ENCODE peak calls at places on chromosomes 3 and 15, in six cellular contexts. M is left ventricle myocardium inferior, F is B cell, D is upper lobe of left lung, B is HFF-Myc, I is AG04450. C is an unnamed sample.

GRCh38 chr15:26870346-26870745 is 3.5 kb downstream of the GABRA5 start:
- DNase-seq in B (no peak), M (no peak), D (no peak), I (no peak), F (no peak), C (no peak)

GRCh38 chr3:126052196-126053058 is 31.5 kb downstream of the SLC41A3 start:
- DNase-seq in D (no peak), B (no peak), I (no peak), M (no peak), F (no peak), C (no peak)

GRCh38 chr15:27082019-27082418 is 111.0 kb downstream of the GABRG3 start:
- DNase-seq in D (no peak), B (no peak), F (no peak), I (no peak), M (no peak), C (no peak)

GRCh38 chr15:68375191-68375631 is 56.8 kb downstream of the ITGA11 start:
- DNase-seq in F (no peak), M (no peak), D (no peak), I (no peak), B (no peak), C (no peak)

GRCh38 chr15:63165166-63165859 is 8.0 kb upstream of the RPS27L start:
- DNase-seq in D (no peak), F (no peak), I (no peak), B (no peak), M (no peak), C (no peak)

GRCh38 chr3:126961791-126962461 is 21.0 kb upstream of the PLXNA1 start:
- DNase-seq in I (no peak), B (no peak), D (no peak), F (no peak), M (peak; percentile 60), C (no peak)

GRCh38 chr15:96703087-96703486 is 372.6 kb downstream of the NR2F2 start:
- DNase-seq in I (no peak), F (no peak), M (no peak), B (no peak), D (no peak), C (no peak)

GRCh38 chr3:110929811-110930210 is 141.8 kb upstream of the NECTIN3 start:
- DNase-seq in F (no peak), M (no peak), B (no peak), D (no peak), I (no peak), C (no peak)

GRCh38 chr3:7630925-7631324 is 770.0 kb downstream of the GRM7 start:
- DNase-seq in B (no peak), F (no peak), I (no peak), M (peak; percentile 38), D (no peak), C (no peak)

GRCh38 chr3:66372681-66373350 is 128.0 kb downstream of the LRIG1 start:
- DNase-seq in D (no peak), M (peak; percentile 64), I (no peak), B (no peak), F (no peak), C (no peak)

GRCh38 chr3:189978753-189979152 is 141.9 kb downstream of the P3H2 start:
- DNase-seq in B (no peak), D (no peak), F (no peak), I (no peak), M (no peak), C (no peak)

GRCh38 chr3:125168711-125169410 is 43.7 kb downstream of the SLC12A8 start:
- DNase-seq in M (no peak), F (no peak), B (no peak), I (no peak), D (no peak), C (peak; percentile 2)

GRCh38 chr3:111338059-111338698 is 203.8 kb upstream of the CD96 start:
- DNase-seq in M (no peak), I (peak; percentile 69), D (no peak), F (no peak), B (peak; percentile 56), C (peak; percentile 78)

GRCh38 chr3:37861540-37862051 is at the start of gene CTDSPL:
- DNase-seq in M (peak; percentile 56), B (no peak), F (peak; percentile 62), I (no peak), D (peak; percentile 90), C (no peak)

GRCh38 chr3:53071882-53072431 is 26.1 kb upstream of the SFMBT1 start:
- DNase-seq in F (no peak), M (no peak), B (no peak), I (no peak), D (no peak), C (no peak)

GRCh38 chr15:76576526-76577279 is 240.1 kb downstream of the ISL2 start:
- DNase-seq in D (no peak), I (peak; percentile 29), M (peak; percentile 79), B (peak; percentile 14), F (no peak), C (no peak)

GRCh38 chr3:42118762-42119361 is 27.7 kb downstream of the TRAK1 start:
- DNase-seq in I (no peak), D (no peak), B (no peak), F (peak; percentile 40), M (no peak), C (peak; percentile 34)

GRCh38 chr15:29125382-29126207 is 144.0 kb downstream of the NSMCE3 start:
- DNase-seq in F (no peak), D (no peak), M (peak; percentile 5), B (no peak), I (no peak), C (no peak)

GRCh38 chr15:38035701-38036100 is 101.3 kb downstream of the TMCO5A start:
- DNase-seq in D (no peak), B (no peak), M (no peak), I (no peak), F (no peak), C (peak; percentile 12)

GRCh38 chr15:80160570-80161156 is 7.9 kb downstream of the FAH start:
- DNase-seq in B (peak; percentile 69), D (no peak), M (peak; percentile 43), F (no peak), I (peak; percentile 78), C (peak; percentile 93)

GRCh38 chr3:4394048-4394447 is 73.0 kb downstream of the SUMF1 start:
- DNase-seq in F (no peak), M (no peak), B (no peak), I (no peak), D (no peak), C (no peak)

GRCh38 chr3:111541911-111542483 is at the start of gene CD96:
- DNase-seq in D (no peak), M (no peak), B (no peak), I (no peak), F (no peak), C (no peak)

GRCh38 chr3:43693594-43693993 is 2.9 kb downstream of the ABHD5 start:
- DNase-seq in F (no peak), M (no peak), B (no peak), D (no peak), I (no peak), C (no peak)

GRCh38 chr15:69666441-69666882 is 213.8 kb downstream of the RPLP1 start:
- DNase-seq in D (no peak), I (no peak), M (peak; percentile 25), B (no peak), F (no peak), C (peak; percentile 13)
- TF ChIP-seq CTCF in D (no peak), I (no peak), M (no peak), B (no peak), F (no peak), C (no peak)

DNA sequence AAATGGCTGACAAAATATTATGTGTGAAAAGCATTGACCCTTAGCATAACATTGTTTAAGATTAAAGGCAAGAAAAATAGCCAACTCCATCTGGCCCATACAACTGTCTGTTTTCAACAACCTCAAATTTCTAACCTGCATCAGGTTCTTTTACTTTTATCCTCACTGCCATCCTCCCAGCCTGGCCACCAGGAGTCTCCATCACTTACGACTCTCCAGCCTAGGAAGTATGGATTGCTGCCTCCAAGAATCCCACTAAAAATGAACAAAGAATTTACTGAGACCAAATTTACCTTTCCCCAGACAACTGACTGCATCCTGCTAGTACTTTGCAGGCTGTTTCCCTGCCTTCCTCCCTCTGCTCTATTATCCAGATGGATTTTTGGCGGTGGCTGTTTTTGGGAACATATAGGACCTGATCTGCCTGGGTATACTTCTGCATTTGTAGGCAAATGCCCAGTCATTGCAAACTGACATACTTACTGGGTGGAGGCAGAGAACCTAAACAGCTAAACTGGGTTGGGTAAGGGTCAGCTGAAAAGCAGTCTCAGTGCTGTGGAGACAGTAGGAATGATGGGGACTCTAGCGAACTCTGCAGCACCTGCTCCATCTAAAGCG is 144.2 kb downstream of the GHSR start:
- DNase-seq in B (no peak), F (no peak), I (no peak), D (no peak), M (no peak), C (no peak)
- TF ChIP-seq CTCF in B (peak; percentile 35), F (no peak), I (peak; percentile 24), D (no peak), M (peak; percentile 20), C (peak; percentile 37)

GRCh38 chr15:25784141-25784540 is 79.0 kb downstream of the ATP10A start:
- DNase-seq in D (no peak), M (no peak), F (no peak), B (no peak), I (no peak), C (peak; percentile 21)

GRCh38 chr15:25784876-25785642 is 78.1 kb downstream of the ATP10A start:
- DNase-seq in M (no peak), B (no peak), F (no peak), I (peak; percentile 68), D (no peak), C (peak; percentile 98)

GRCh38 chr15:25783134-25783533 is 80.0 kb downstream of the ATP10A start:
- DNase-seq in I (no peak), F (no peak), D (no peak), B (no peak), M (no peak), C (no peak)

GRCh38 chr15:25785643-25786029 is 77.5 kb downstream of the ATP10A start:
- DNase-seq in I (no peak), B (no peak), F (no peak), D (no peak), M (no peak), C (no peak)

GRCh38 chr15:25783607-25784131 is 79.5 kb downstream of the ATP10A start:
- DNase-seq in F (no peak), M (no peak), B (peak; percentile 65), D (no peak), I (no peak), C (peak; percentile 28)
- TF ChIP-seq CTCF in F (no peak), M (peak; percentile 24), B (peak; percentile 68), D (no peak), I (peak; percentile 32), C (peak; percentile 78)

DNA sequence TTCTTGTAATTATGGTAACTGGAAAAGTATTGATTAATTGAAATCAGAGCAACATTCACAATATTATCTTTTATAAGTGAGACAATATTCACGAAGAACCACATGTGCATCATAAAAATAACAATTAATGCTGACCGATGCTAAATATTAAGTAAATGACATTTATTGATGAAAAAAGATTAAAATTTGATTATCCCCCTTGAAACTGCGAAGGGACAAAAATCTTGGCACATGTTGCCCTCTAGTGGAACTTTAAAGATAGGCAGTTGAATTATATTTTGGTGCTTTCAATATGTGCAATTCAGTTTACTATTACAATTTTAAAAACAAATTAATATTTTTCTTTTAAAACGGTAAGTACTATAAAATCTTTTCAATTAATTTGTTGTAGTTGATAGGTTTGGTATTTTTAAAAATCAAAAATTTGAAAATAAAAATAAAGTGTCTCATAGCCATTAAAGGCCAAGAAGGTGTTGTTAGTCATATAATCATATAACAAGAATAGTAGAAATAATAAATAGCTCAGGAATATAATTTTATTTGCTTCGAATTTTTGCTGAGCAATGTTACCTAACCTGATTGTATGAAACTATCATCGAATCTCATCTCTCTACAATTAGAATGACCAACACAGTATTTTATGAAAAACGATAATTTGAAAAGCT is 270.2 kb downstream of the ROBO1 start:
- DNase-seq in B (no peak), F (no peak), M (no peak), I (no peak), D (no peak), C (no peak)
- TF ChIP-seq CTCF in B (peak; percentile 44), F (peak; percentile 63), M (peak; percentile 68), I (peak; percentile 76), D (peak; percentile 36), C (peak; percentile 86)

GRCh38 chr3:188188911-188189310 is 35.0 kb downstream of the LPP start:
- DNase-seq in I (no peak), B (no peak), M (no peak), D (no peak), F (no peak), C (no peak)
- TF ChIP-seq CTCF in I (no peak), B (no peak), M (no peak), D (no peak), F (no peak), C (no peak)

C was measured in HFFc6.